ENCODE peak calls at places on chromosomes 4 and X, in eight cellular contexts. S is A549; N is right cardiac atrium; K is CD4-positive, alpha-beta memory T cell; Z is fibroblast of lung; B is caudate nucleus; Q is substantia nigra; G is brain microvascular endothelial cell. J is an unnamed sample.

GRCh38 chr4:38696697-38697096 is 32.7 kb downstream of the KLF3 start:
- DNase-seq in S (no peak), N (no peak), K (no peak), Z (no peak), B (no peak), Q (no peak), G (no peak), J (no peak)

GRCh38 chrX:45274576-45274975 is 73.9 kb upstream of the DIPK2B start:
- DNase-seq in S (no peak), N (no peak), K (no peak), Z (peak), B (no peak), Q (no peak), G (peak), J (no peak)

GRCh38 chr4:89364559-89364958 is 57.0 kb upstream of the GPRIN3 start:
- DNase-seq in S (no peak), N (no peak), K (no peak), Z (no peak), B (no peak), Q (no peak), G (no peak), J (no peak)

GRCh38 chr4:93617596-93617995 is 211.0 kb upstream of the ATOH1 start:
- DNase-seq in S (no peak), N (no peak), K (no peak), Z (no peak), B (no peak), Q (no peak), G (no peak), J (no peak)

GRCh38 chr4:56976283-56976877 is 1.0 kb downstream of the NOA1 start:
- DNase-seq in S (no peak), N (no peak), K (no peak), Z (no peak), B (no peak), Q (no peak), G (no peak), J (peak)

GRCh38 chr4:150964754-150965153 is 50.3 kb downstream of the LRBA start:
- DNase-seq in S (no peak), N (no peak), K (no peak), Z (no peak), B (no peak), Q (no peak), G (no peak), J (no peak)

GRCh38 chr4:95061220-95061619 is 303.5 kb downstream of the BMPR1B start:
- DNase-seq in S (no peak), N (no peak), K (no peak), Z (peak), B (no peak), Q (no peak), G (no peak), J (no peak)

GRCh38 chrX:102651242-102651967 is at the start of gene GPRASP1:
- DNase-seq in S (no peak), N (peak), K (peak), Z (peak), B (peak), Q (peak), G (peak), J (no peak)

GRCh38 chr4:38069271-38069760 is 109.1 kb downstream of the PTTG2 start:
- DNase-seq in S (peak), N (peak), K (peak), Z (peak), B (peak), Q (no peak), G (no peak), J (peak)

GRCh38 chrX:55731826-55732225 is 14.3 kb downstream of the RRAGB start:
- DNase-seq in S (no peak), N (no peak), K (no peak), Z (no peak), B (no peak), Q (no peak), G (no peak), J (peak)

GRCh38 chrX:19846995-19847790 is 40.2 kb downstream of the SH3KBP1 start:
- DNase-seq in S (peak), N (no peak), K (no peak), Z (peak), B (no peak), Q (no peak), G (peak), J (peak)

GRCh38 chrX:72021975-72022374 is 109.7 kb downstream of the RTL5 start:
- DNase-seq in S (peak), N (no peak), K (no peak), Z (no peak), B (no peak), Q (no peak), G (no peak), J (peak)

GRCh38 chrX:140822861-140823260 is 113.3 kb downstream of the LINC00632 start:
- DNase-seq in S (no peak), N (no peak), K (no peak), Z (no peak), B (no peak), Q (no peak), G (no peak), J (no peak)

GRCh38 chrX:136768469-136769084 is 12.2 kb downstream of the ARHGEF6 start:
- DNase-seq in S (no peak), N (peak), K (peak), Z (peak), B (no peak), Q (no peak), G (peak), J (no peak)

GRCh38 chr4:152079543-152080293 is 318.9 kb upstream of the GATB start:
- DNase-seq in S (no peak), N (no peak), K (peak), Z (no peak), B (no peak), Q (no peak), G (no peak), J (no peak)

GRCh38 chr4:133476064-133476463 is 327.0 kb downstream of the PCDH10 start:
- DNase-seq in S (no peak), N (no peak), K (no peak), Z (no peak), B (no peak), Q (no peak), G (no peak), J (no peak)

GRCh38 chr4:112526061-112526460 is 10.1 kb upstream of the NEUROG2 start:
- DNase-seq in S (no peak), N (no peak), K (no peak), Z (peak), B (no peak), Q (no peak), G (peak), J (no peak)

GRCh38 chr4:108762559-108763225 is at the start of gene ETNPPL:
- DNase-seq in S (peak), N (peak), K (peak), Z (peak), B (peak), Q (peak), G (no peak), J (no peak)

GRCh38 chr4:72567821-72568620 is 1.0 kb downstream of the ADAMTS3 start:
- DNase-seq in S (peak), N (peak), K (no peak), Z (peak), B (no peak), Q (no peak), G (peak), J (no peak)

GRCh38 chr4:142248946-142249345 is 597.2 kb downstream of the INPP4B start:
- DNase-seq in S (peak), N (no peak), K (no peak), Z (peak), B (no peak), Q (no peak), G (peak), J (no peak)

GRCh38 chrX:9797961-9798360 is 11.7 kb downstream of the SHROOM2 start:
- DNase-seq in S (no peak), N (no peak), K (no peak), Z (no peak), B (no peak), Q (no peak), G (no peak), J (no peak)

GRCh38 chrX:20067709-20068315 is 48.9 kb downstream of the MAP7D2 start:
- DNase-seq in S (peak), N (peak), K (no peak), Z (peak), B (no peak), Q (no peak), G (peak), J (peak)

GRCh38 chr4:149708513-149709175 is 107.0 kb downstream of the IQCM start:
- DNase-seq in S (no peak), N (no peak), K (no peak), Z (peak), B (no peak), Q (no peak), G (no peak), J (no peak)

GRCh38 chrX:3806630-3807029 is 93.2 kb upstream of the PRKX start:
- DNase-seq in S (no peak), N (no peak), K (no peak), Z (no peak), B (no peak), Q (no peak), G (no peak), J (peak)

GRCh38 chr4:5789141-5789540 is 78.1 kb downstream of the EVC start:
- DNase-seq in S (no peak), N (no peak), K (no peak), Z (no peak), B (no peak), Q (no peak), G (no peak), J (no peak)

GRCh38 chrX:79107891-79108718 is 36.4 kb upstream of the GPR174 start:
- DNase-seq in S (no peak), N (no peak), K (peak), Z (no peak), B (no peak), Q (no peak), G (no peak), J (no peak)

GRCh38 chrX:45769919-45770582 is 569.4 kb upstream of the DIPK2B start:
- DNase-seq in S (peak), N (peak), K (no peak), Z (peak), B (peak), Q (peak), G (peak), J (no peak)

GRCh38 chr4:183658362-183659028 is 490 bp downstream of the RWDD4 start:
- DNase-seq in S (peak), N (peak), K (no peak), Z (no peak), B (no peak), Q (peak), G (no peak), J (peak)

GRCh38 chrX:147602297-147602696 is 309.4 kb upstream of the FMR1 start:
- DNase-seq in S (peak), N (no peak), K (no peak), Z (no peak), B (no peak), Q (no peak), G (no peak), J (peak)

GRCh38 chr4:137180349-137180748 is 351.9 kb downstream of the PCDH18 start:
- DNase-seq in S (peak), N (no peak), K (no peak), Z (no peak), B (no peak), Q (no peak), G (no peak), J (no peak)

GRCh38 chrX:56068274-56068758 is 163.8 kb upstream of the KLF8 start:
- DNase-seq in S (no peak), N (no peak), K (peak), Z (no peak), B (no peak), Q (no peak), G (no peak), J (no peak)

GRCh38 chr4:25320374-25321172 is 8.0 kb downstream of the ZCCHC4 start:
- DNase-seq in S (peak), N (no peak), K (no peak), Z (peak), B (no peak), Q (no peak), G (peak), J (no peak)

GRCh38 chr4:137997496-137997895 is 244.7 kb downstream of the SLC7A11 start:
- DNase-seq in S (no peak), N (no peak), K (no peak), Z (no peak), B (no peak), Q (no peak), G (no peak), J (no peak)

GRCh38 chrX:127243654-127244053 is 424.1 kb downstream of the PRR32 start:
- DNase-seq in S (no peak), N (no peak), K (no peak), Z (no peak), B (no peak), Q (no peak), G (no peak), J (no peak)

GRCh38 chrX:155997436-155997835 is at the start of gene IL9R:
- DNase-seq in S (no peak), N (no peak), K (peak), Z (no peak), B (no peak), Q (no peak), G (no peak), J (no peak)

GRCh38 chrX:155998116-155998515 is 620 bp downstream of the IL9R start:
- DNase-seq in S (no peak), N (no peak), K (no peak), Z (no peak), B (no peak), Q (no peak), G (no peak), J (no peak)

GRCh38 chrX:155998761-155999510 is 1.4 kb downstream of the IL9R start:
- DNase-seq in S (no peak), N (no peak), K (no peak), Z (no peak), B (no peak), Q (no peak), G (no peak), J (no peak)

GRCh38 chrX:155993421-155993820 is 4.1 kb upstream of the IL9R start:
- DNase-seq in S (no peak), N (no peak), K (no peak), Z (no peak), B (no peak), Q (no peak), G (no peak), J (no peak)

GRCh38 chrX:155995476-155995875 is 2.0 kb upstream of the IL9R start:
- DNase-seq in S (no peak), N (no peak), K (no peak), Z (no peak), B (no peak), Q (no peak), G (no peak), J (no peak)
- H3K27ac ChIP-seq in S (no peak), N (no peak), K (no peak), Z (no peak), B (no peak), Q (no peak), G (no peak), J (no peak)

DNA sequence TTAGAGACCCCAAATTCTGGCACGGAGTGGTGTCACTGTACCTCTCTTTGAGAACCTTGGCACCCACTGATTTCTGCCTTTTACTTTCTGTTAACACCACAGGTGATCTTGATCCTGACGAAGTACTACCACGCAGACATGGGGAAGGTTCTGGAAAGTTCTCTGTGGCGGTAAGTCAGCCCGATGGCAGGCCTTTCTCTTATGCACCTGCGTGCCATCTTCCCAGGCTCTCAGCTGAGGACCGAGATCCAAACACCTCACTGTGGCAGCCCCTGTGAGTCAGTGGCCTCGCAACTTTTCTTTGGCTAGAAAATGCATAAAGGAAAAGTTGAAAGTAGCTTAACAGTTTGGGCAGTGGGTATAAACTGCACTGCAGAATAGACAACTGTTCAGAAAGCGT is 38.5 kb downstream of the PSAPL1 start:
- DNase-seq in S (no peak), N (no peak), K (no peak), Z (no peak), B (no peak), Q (no peak), G (no peak), J (no peak)
- H3K27ac ChIP-seq in S (no peak), N (no peak), K (no peak), Z (no peak), B (no peak), Q (no peak), G (no peak), J (no peak)

DNA sequence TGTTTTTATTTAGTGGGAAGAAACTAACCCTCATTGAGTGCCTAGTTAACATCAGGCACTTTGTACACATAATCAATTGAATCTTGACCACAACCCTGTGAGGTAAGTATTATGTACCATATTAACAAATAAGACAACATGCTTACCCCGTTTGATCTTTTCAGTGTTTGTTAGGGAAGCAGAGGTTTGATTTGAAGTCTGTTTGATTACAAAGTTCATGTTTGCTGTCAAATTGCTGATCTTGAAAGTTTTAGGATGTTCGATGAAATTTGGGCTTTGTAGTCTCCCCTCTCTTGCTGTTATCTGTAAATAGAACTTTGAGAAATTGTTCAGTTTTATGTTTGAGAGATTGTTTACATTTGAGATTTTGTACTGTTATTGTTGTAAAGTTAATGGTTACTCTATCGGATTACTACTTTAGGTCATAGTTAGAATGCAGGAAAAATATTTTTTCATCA is 13.4 kb upstream of the ADH4 start:
- DNase-seq in S (peak), N (no peak), K (no peak), Z (no peak), B (no peak), Q (no peak), G (no peak), J (no peak)
- H3K27ac ChIP-seq in S (no peak), N (no peak), K (no peak), Z (no peak), B (no peak), Q (no peak), G (no peak), J (no peak)

GRCh38 chrX:34655496-34656258 is 1.4 kb downstream of the TMEM47 start:
- DNase-seq in S (no peak), N (no peak), K (no peak), Z (peak), B (no peak), Q (no peak), G (no peak), J (no peak)

GRCh38 chrX:34656467-34656841 is 631 bp downstream of the TMEM47 start:
- DNase-seq in S (no peak), N (peak), K (no peak), Z (no peak), B (no peak), Q (no peak), G (no peak), J (no peak)

GRCh38 chrX:34654939-34655338 is 2.1 kb downstream of the TMEM47 start:
- DNase-seq in S (no peak), N (no peak), K (no peak), Z (peak), B (no peak), Q (no peak), G (no peak), J (no peak)

GRCh38 chrX:34658316-34658715 is 1.2 kb upstream of the TMEM47 start:
- DNase-seq in S (no peak), N (no peak), K (no peak), Z (peak), B (no peak), Q (no peak), G (no peak), J (no peak)

GRCh38 chrX:34656842-34657780 is at the start of gene TMEM47:
- DNase-seq in S (peak), N (peak), K (no peak), Z (peak), B (peak), Q (peak), G (peak), J (no peak)
- H3K27ac ChIP-seq in S (peak), N (peak), K (no peak), Z (peak), B (peak), Q (no peak), G (peak), J (no peak)

DNA sequence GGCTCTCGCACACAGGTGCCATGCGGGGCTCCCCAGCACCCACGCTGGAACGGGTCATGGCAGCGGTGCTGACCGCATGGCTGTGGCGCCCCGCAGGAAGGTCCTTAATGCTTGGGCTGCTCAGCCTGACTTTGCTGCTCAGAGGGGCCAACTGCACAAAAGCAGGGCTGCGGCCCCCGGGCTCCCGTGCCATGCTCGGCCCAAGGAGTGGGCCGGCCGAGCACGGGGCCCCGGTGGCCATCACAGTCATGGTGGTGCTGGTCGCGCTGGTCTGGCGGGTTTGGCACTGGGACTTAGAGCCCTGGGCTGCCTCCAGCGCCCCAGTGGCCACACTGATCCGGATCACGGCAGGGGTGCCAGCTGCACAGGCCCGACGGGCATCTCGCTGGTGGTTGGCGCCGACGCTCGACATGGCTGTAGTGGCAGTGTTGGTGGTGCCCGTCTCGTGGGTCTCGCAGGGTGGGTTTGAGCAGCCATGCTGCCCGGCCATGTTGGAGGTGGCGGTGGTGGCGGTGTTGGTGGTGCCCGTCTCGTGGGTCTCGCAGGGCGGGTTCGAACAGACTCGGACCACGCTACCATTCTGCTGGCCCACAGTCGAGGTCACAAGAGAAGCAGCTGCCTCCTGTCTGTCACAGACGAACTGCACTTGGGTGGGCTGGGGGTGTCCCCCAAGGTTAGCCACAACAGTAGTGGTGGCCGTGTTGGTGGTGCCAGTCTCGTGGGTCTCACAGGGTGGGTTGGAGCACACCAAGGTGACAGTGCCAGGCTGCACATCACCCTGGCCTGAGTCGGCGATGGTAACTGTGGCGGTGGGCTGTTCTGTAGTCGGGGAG is 10.4 kb upstream of the RENBP start:
- DNase-seq in S (no peak), N (peak), K (no peak), Z (no peak), B (no peak), Q (no peak), G (no peak), J (no peak)
- H3K27ac ChIP-seq in S (no peak), N (no peak), K (no peak), Z (no peak), B (no peak), Q (no peak), G (no peak), J (no peak)

J was measured in Karpas-422.